ENCODE peak calls at places on chromosomes 5 and 9, in ten cellular contexts. One of them, this sample, is unnamed.

GRCh38 chr9:92763721-92764380 is 782 bp downstream of the BICD2 start:
- DNase-seq in lower lobe of right lung: peak
- DNase-seq in lung: no peak
- DNase-seq in heart left ventricle: no peak
- DNase-seq in AG04450: no peak
- DNase-seq in GM13977: peak
- DNase-seq in upper lobe of right lung: peak
- DNase-seq in cardiac fibroblast: no peak
- DNase-seq in GM06990: peak
- DNase-seq in ovary: peak
- DNase-seq in this sample: no peak

GRCh38 chr5:95686661-95687060 is 3.9 kb upstream of the SPATA9 start:
- DNase-seq in lower lobe of right lung: no peak
- DNase-seq in lung: no peak
- DNase-seq in heart left ventricle: no peak
- DNase-seq in AG04450: no peak
- DNase-seq in GM13977: no peak
- DNase-seq in upper lobe of right lung: no peak
- DNase-seq in cardiac fibroblast: no peak
- DNase-seq in GM06990: no peak
- DNase-seq in ovary: no peak
- DNase-seq in this sample: no peak

GRCh38 chr5:35247645-35248034 is 17.4 kb upstream of the PRLR start:
- DNase-seq in lower lobe of right lung: no peak
- DNase-seq in lung: no peak
- DNase-seq in heart left ventricle: no peak
- DNase-seq in AG04450: no peak
- DNase-seq in GM13977: no peak
- DNase-seq in upper lobe of right lung: no peak
- DNase-seq in cardiac fibroblast: peak
- DNase-seq in GM06990: peak
- DNase-seq in ovary: no peak
- DNase-seq in this sample: no peak

GRCh38 chr5:118042076-118042475 is 946.3 kb downstream of the DTWD2 start:
- DNase-seq in lower lobe of right lung: no peak
- DNase-seq in lung: no peak
- DNase-seq in heart left ventricle: no peak
- DNase-seq in AG04450: no peak
- DNase-seq in GM13977: no peak
- DNase-seq in upper lobe of right lung: no peak
- DNase-seq in cardiac fibroblast: peak
- DNase-seq in GM06990: no peak
- DNase-seq in ovary: no peak
- DNase-seq in this sample: no peak

GRCh38 chr5:123673107-123673506 is 161.1 kb downstream of the CSNK1G3 start:
- DNase-seq in lower lobe of right lung: no peak
- DNase-seq in lung: no peak
- DNase-seq in heart left ventricle: no peak
- DNase-seq in AG04450: no peak
- DNase-seq in GM13977: no peak
- DNase-seq in upper lobe of right lung: no peak
- DNase-seq in cardiac fibroblast: no peak
- DNase-seq in GM06990: no peak
- DNase-seq in ovary: no peak
- DNase-seq in this sample: no peak

GRCh38 chr5:171537463-171537862 is 118.0 kb downstream of the FGF18 start:
- DNase-seq in lower lobe of right lung: no peak
- DNase-seq in lung: no peak
- DNase-seq in heart left ventricle: no peak
- DNase-seq in AG04450: no peak
- DNase-seq in GM13977: no peak
- DNase-seq in upper lobe of right lung: no peak
- DNase-seq in cardiac fibroblast: peak
- DNase-seq in GM06990: no peak
- DNase-seq in ovary: no peak
- DNase-seq in this sample: peak

GRCh38 chr5:165321912-165322311 is 1816.5 kb downstream of the MAT2B start:
- DNase-seq in lower lobe of right lung: no peak
- DNase-seq in lung: no peak
- DNase-seq in heart left ventricle: no peak
- DNase-seq in AG04450: peak
- DNase-seq in GM13977: no peak
- DNase-seq in upper lobe of right lung: no peak
- DNase-seq in cardiac fibroblast: peak
- DNase-seq in GM06990: no peak
- DNase-seq in ovary: no peak
- DNase-seq in this sample: no peak

GRCh38 chr5:7773178-7773577 is 77.8 kb downstream of the CFAP90 start:
- DNase-seq in lower lobe of right lung: no peak
- DNase-seq in lung: no peak
- DNase-seq in heart left ventricle: no peak
- DNase-seq in AG04450: no peak
- DNase-seq in GM13977: no peak
- DNase-seq in upper lobe of right lung: no peak
- DNase-seq in cardiac fibroblast: no peak
- DNase-seq in GM06990: no peak
- DNase-seq in ovary: no peak
- DNase-seq in this sample: no peak

GRCh38 chr9:4821994-4822544 is 29.3 kb downstream of the RCL1 start:
- DNase-seq in lower lobe of right lung: no peak
- DNase-seq in lung: no peak
- DNase-seq in heart left ventricle: no peak
- DNase-seq in AG04450: no peak
- DNase-seq in GM13977: no peak
- DNase-seq in upper lobe of right lung: no peak
- DNase-seq in cardiac fibroblast: no peak
- DNase-seq in GM06990: no peak
- DNase-seq in ovary: no peak
- DNase-seq in this sample: no peak

GRCh38 chr5:123696948-123697347 is 185.0 kb downstream of the CSNK1G3 start:
- DNase-seq in lower lobe of right lung: no peak
- DNase-seq in lung: no peak
- DNase-seq in heart left ventricle: peak
- DNase-seq in AG04450: no peak
- DNase-seq in GM13977: no peak
- DNase-seq in upper lobe of right lung: no peak
- DNase-seq in cardiac fibroblast: peak
- DNase-seq in GM06990: no peak
- DNase-seq in ovary: no peak
- DNase-seq in this sample: no peak

GRCh38 chr5:120447706-120448239 is 16.3 kb upstream of the PRR16 start:
- DNase-seq in lower lobe of right lung: no peak
- DNase-seq in lung: no peak
- DNase-seq in heart left ventricle: no peak
- DNase-seq in AG04450: no peak
- DNase-seq in GM13977: no peak
- DNase-seq in upper lobe of right lung: no peak
- DNase-seq in cardiac fibroblast: peak
- DNase-seq in GM06990: no peak
- DNase-seq in ovary: no peak
- DNase-seq in this sample: no peak

GRCh38 chr9:136138566-136138965 is 19.9 kb upstream of the TMEM250 start:
- DNase-seq in lower lobe of right lung: no peak
- DNase-seq in lung: no peak
- DNase-seq in heart left ventricle: no peak
- DNase-seq in AG04450: no peak
- DNase-seq in GM13977: no peak
- DNase-seq in upper lobe of right lung: no peak
- DNase-seq in cardiac fibroblast: peak
- DNase-seq in GM06990: no peak
- DNase-seq in ovary: no peak
- DNase-seq in this sample: no peak
- TF ChIP-seq CTCF in lower lobe of right lung: no peak
- TF ChIP-seq CTCF in lung: no peak
- TF ChIP-seq CTCF in heart left ventricle: no peak
- TF ChIP-seq CTCF in AG04450: peak
- TF ChIP-seq CTCF in GM13977: peak
- TF ChIP-seq CTCF in upper lobe of right lung: peak
- TF ChIP-seq CTCF in cardiac fibroblast: peak
- TF ChIP-seq CTCF in GM06990: peak
- TF ChIP-seq CTCF in ovary: no peak
- TF ChIP-seq CTCF in this sample: peak

GRCh38 chr5:105865834-105866233 is 1804.9 kb downstream of the EFNA5 start:
- DNase-seq in lower lobe of right lung: no peak
- DNase-seq in lung: no peak
- DNase-seq in heart left ventricle: no peak
- DNase-seq in AG04450: no peak
- DNase-seq in GM13977: no peak
- DNase-seq in upper lobe of right lung: no peak
- DNase-seq in cardiac fibroblast: no peak
- DNase-seq in GM06990: no peak
- DNase-seq in ovary: no peak
- DNase-seq in this sample: no peak

GRCh38 chr5:105872569-105873270 is 1798.0 kb downstream of the EFNA5 start:
- DNase-seq in lower lobe of right lung: no peak
- DNase-seq in lung: no peak
- DNase-seq in heart left ventricle: no peak
- DNase-seq in AG04450: no peak
- DNase-seq in GM13977: no peak
- DNase-seq in upper lobe of right lung: no peak
- DNase-seq in cardiac fibroblast: no peak
- DNase-seq in GM06990: no peak
- DNase-seq in ovary: no peak
- DNase-seq in this sample: no peak

DNA sequence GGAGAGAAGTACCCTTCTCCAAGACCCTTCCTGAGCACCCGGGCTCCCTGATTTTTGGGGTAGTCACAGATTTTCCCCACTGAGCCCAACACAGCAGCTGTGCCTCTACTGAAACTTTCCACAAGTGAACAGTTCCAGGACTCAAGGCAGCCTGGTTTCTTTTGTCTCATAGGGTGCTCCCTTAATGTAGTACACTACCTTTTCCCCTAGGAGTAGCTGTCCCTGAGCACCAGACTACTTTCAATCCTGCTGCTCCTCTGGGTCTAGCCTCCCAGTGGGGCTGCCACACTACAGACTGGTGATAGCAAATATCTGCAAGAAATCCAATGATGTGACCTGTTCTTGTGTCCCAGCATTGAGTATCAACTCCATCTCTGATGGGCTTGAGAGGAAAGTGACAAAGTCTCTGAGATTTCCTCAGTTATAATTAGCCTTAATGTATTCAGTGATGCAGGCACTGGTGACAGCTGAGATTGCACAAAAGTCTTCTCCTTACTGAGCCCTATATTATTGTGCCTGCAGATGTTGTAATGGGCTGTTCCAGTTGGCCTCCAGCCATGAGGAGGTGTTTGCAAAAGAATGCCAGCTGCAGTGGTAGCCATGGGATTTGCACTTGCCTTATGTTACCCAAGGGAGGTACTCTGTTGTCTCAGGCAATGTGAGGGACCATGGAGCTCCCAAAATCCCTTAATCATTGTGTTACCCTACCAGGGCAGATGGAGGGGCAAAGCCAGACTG is 1802.5 kb downstream of the EFNA5 start:
- DNase-seq in lower lobe of right lung: no peak
- DNase-seq in lung: no peak
- DNase-seq in heart left ventricle: no peak
- DNase-seq in AG04450: no peak
- DNase-seq in GM13977: no peak
- DNase-seq in upper lobe of right lung: no peak
- DNase-seq in cardiac fibroblast: peak
- DNase-seq in GM06990: no peak
- DNase-seq in ovary: no peak
- DNase-seq in this sample: no peak
- TF ChIP-seq CTCF in lower lobe of right lung: no peak
- TF ChIP-seq CTCF in lung: no peak
- TF ChIP-seq CTCF in heart left ventricle: no peak
- TF ChIP-seq CTCF in AG04450: peak
- TF ChIP-seq CTCF in GM13977: no peak
- TF ChIP-seq CTCF in upper lobe of right lung: no peak
- TF ChIP-seq CTCF in cardiac fibroblast: peak
- TF ChIP-seq CTCF in GM06990: no peak
- TF ChIP-seq CTCF in ovary: no peak
- TF ChIP-seq CTCF in this sample: no peak

GRCh38 chr9:124868511-124869465 is 6.9 kb downstream of the ARPC5L start:
- DNase-seq in lower lobe of right lung: peak
- DNase-seq in lung: peak
- DNase-seq in heart left ventricle: peak
- DNase-seq in AG04450: peak
- DNase-seq in GM13977: peak
- DNase-seq in upper lobe of right lung: peak
- DNase-seq in cardiac fibroblast: peak
- DNase-seq in GM06990: peak
- DNase-seq in ovary: peak
- DNase-seq in this sample: peak
- TF ChIP-seq CTCF in lower lobe of right lung: no peak
- TF ChIP-seq CTCF in lung: no peak
- TF ChIP-seq CTCF in heart left ventricle: no peak
- TF ChIP-seq CTCF in AG04450: peak
- TF ChIP-seq CTCF in GM13977: peak
- TF ChIP-seq CTCF in upper lobe of right lung: no peak
- TF ChIP-seq CTCF in cardiac fibroblast: no peak
- TF ChIP-seq CTCF in GM06990: peak
- TF ChIP-seq CTCF in ovary: no peak
- TF ChIP-seq CTCF in this sample: peak

DNA sequence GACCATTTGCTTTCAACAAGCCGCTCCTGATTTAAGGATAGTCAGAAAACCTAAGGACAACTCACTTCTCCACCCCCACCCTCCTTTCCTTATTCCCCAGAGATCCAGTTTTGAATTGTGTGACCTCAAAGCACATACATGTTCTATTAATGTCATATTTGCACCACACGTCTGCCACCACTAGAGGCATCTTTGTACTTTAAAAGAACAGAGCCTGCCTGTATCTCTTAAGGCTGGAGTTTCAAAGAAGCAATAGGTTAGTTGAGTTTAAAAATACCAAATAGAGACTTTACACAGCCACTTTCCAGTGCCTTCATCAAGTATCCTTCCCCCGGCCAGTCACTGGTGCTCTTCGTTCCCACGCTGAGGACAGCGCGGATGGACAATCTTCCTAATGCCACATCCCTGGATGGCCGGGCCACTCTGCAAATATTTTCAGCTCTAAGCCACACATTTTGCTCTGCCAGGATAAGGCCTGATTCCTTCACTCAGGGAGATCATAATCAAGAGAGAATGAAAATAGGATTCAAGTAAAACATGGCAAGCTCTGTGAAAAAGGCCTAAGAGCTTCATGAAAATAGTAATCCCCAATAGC is 146.3 kb downstream of the SNCAIP start:
- DNase-seq in lower lobe of right lung: no peak
- DNase-seq in lung: no peak
- DNase-seq in heart left ventricle: no peak
- DNase-seq in AG04450: no peak
- DNase-seq in GM13977: peak
- DNase-seq in upper lobe of right lung: no peak
- DNase-seq in cardiac fibroblast: peak
- DNase-seq in GM06990: peak
- DNase-seq in ovary: no peak
- DNase-seq in this sample: no peak
- TF ChIP-seq CTCF in lower lobe of right lung: peak
- TF ChIP-seq CTCF in lung: no peak
- TF ChIP-seq CTCF in heart left ventricle: peak
- TF ChIP-seq CTCF in AG04450: peak
- TF ChIP-seq CTCF in GM13977: peak
- TF ChIP-seq CTCF in upper lobe of right lung: no peak
- TF ChIP-seq CTCF in cardiac fibroblast: peak
- TF ChIP-seq CTCF in GM06990: peak
- TF ChIP-seq CTCF in ovary: no peak
- TF ChIP-seq CTCF in this sample: peak

GRCh38 chr9:117247271-117247670 is 167.6 kb downstream of the ASTN2 start:
- DNase-seq in lower lobe of right lung: no peak
- DNase-seq in lung: no peak
- DNase-seq in heart left ventricle: no peak
- DNase-seq in AG04450: no peak
- DNase-seq in GM13977: peak
- DNase-seq in upper lobe of right lung: no peak
- DNase-seq in cardiac fibroblast: no peak
- DNase-seq in GM06990: no peak
- DNase-seq in ovary: no peak
- DNase-seq in this sample: no peak
- TF ChIP-seq CTCF in lower lobe of right lung: no peak
- TF ChIP-seq CTCF in lung: no peak
- TF ChIP-seq CTCF in heart left ventricle: peak
- TF ChIP-seq CTCF in AG04450: no peak
- TF ChIP-seq CTCF in GM13977: peak
- TF ChIP-seq CTCF in upper lobe of right lung: peak
- TF ChIP-seq CTCF in cardiac fibroblast: no peak
- TF ChIP-seq CTCF in GM06990: peak
- TF ChIP-seq CTCF in ovary: no peak
- TF ChIP-seq CTCF in this sample: peak

This sample was measured in osteocyte.